ENCODE peak calls at places on chromosome 20, in six cellular contexts. T is activated effector memory CD4-positive, alpha-beta T cell treated with Interleukin-2 at 50 U/mL for 16 hours; A is anterior cingulate cortex; Y is midbrain; J is AG20443; L is AG08396. O is an unnamed sample.

GRCh38 chr20:34528921-34529297 is 12.7 kb downstream of the DYNLRB1 start:
- DNase-seq in T (no peak), A (peak; percentile 44), Y (peak; percentile 56), J (no peak), L (no peak), O (no peak)

GRCh38 chr20:64192406-64192805 is 28.2 kb downstream of the MYT1 start:
- DNase-seq in T (no peak), A (no peak), Y (no peak), J (no peak), L (no peak), O (no peak)

GRCh38 chr20:43138061-43138860 is 51.4 kb downstream of the PTPRT start:
- DNase-seq in T (no peak), A (peak; percentile 26), Y (peak; percentile 36), J (no peak), L (no peak), O (no peak)

GRCh38 chr20:46330072-46330763 is 21.9 kb upstream of the CDH22 start:
- DNase-seq in T (no peak), A (no peak), Y (no peak), J (no peak), L (no peak), O (peak; percentile 42)

GRCh38 chr20:39268566-39268965 is 306.4 kb downstream of the DHX35 start:
- DNase-seq in T (no peak), A (no peak), Y (no peak), J (no peak), L (no peak), O (no peak)

GRCh38 chr20:24966317-24967012 is 17.4 kb downstream of the CST7 start:
- DNase-seq in T (no peak), A (no peak), Y (no peak), J (no peak), L (no peak), O (no peak)

GRCh38 chr20:39036011-39036410 is 73.9 kb downstream of the DHX35 start:
- DNase-seq in T (no peak), A (no peak), Y (no peak), J (peak; percentile 56), L (no peak), O (no peak)

GRCh38 chr20:23391707-23392310 is 29.5 kb downstream of the NAPB start:
- DNase-seq in T (no peak), A (no peak), Y (no peak), J (no peak), L (no peak), O (no peak)

GRCh38 chr20:62617711-62618483 is 24.4 kb upstream of the SLCO4A1 start:
- DNase-seq in T (peak; percentile 43), A (no peak), Y (no peak), J (no peak), L (no peak), O (peak; percentile 21)

GRCh38 chr20:59992531-59992930 is 34.3 kb downstream of the CDH26 start:
- DNase-seq in T (no peak), A (no peak), Y (peak; percentile 18), J (no peak), L (peak; percentile 38), O (no peak)

GRCh38 chr20:46099491-46100287 is 9.9 kb upstream of the NCOA5 start:
- DNase-seq in T (no peak), A (no peak), Y (no peak), J (no peak), L (no peak), O (no peak)

GRCh38 chr20:24983896-24984295 is 8.7 kb downstream of the APMAP start:
- DNase-seq in T (no peak), A (no peak), Y (no peak), J (no peak), L (no peak), O (no peak)

GRCh38 chr20:33992145-33992922 is 1.4 kb upstream of the RALY start:
- DNase-seq in T (no peak), A (no peak), Y (no peak), J (peak; percentile 32), L (no peak), O (peak; percentile 15)

GRCh38 chr20:50469324-50469723 is 40.9 kb upstream of the PTPN1 start:
- DNase-seq in T (no peak), A (no peak), Y (no peak), J (no peak), L (no peak), O (no peak)

GRCh38 chr20:61134286-61135035 is 117.6 kb upstream of the CDH4 start:
- DNase-seq in T (no peak), A (no peak), Y (no peak), J (no peak), L (no peak), O (no peak)

GRCh38 chr20:10381477-10381876 is 52.5 kb downstream of the MKKS start:
- DNase-seq in T (no peak), A (no peak), Y (no peak), J (no peak), L (no peak), O (peak; percentile 32)

GRCh38 chr20:31684153-31685003 is 38.3 kb downstream of the BCL2L1 start:
- DNase-seq in T (no peak), A (no peak), Y (no peak), J (no peak), L (no peak), O (no peak)

GRCh38 chr20:8764289-8764962 is 304.5 kb upstream of the PLCB4 start:
- DNase-seq in T (no peak), A (peak; percentile 8), Y (no peak), J (no peak), L (no peak), O (no peak)

GRCh38 chr20:31566658-31567379 is 38.3 kb upstream of the ID1 start:
- DNase-seq in T (no peak), A (no peak), Y (no peak), J (no peak), L (no peak), O (peak; percentile 97)

GRCh38 chr20:1802385-1803215 is 92.6 kb upstream of the SIRPA start:
- DNase-seq in T (no peak), A (peak; percentile 81), Y (peak; percentile 86), J (peak; percentile 82), L (peak; percentile 77), O (peak; percentile 66)

GRCh38 chr20:46894971-46895905 is 595 bp downstream of the EYA2 start:
- DNase-seq in T (no peak), A (no peak), Y (no peak), J (peak; percentile 44), L (peak; percentile 61), O (no peak)

O was measured in RPMI8226.